ENCODE peak calls at places on chromosomes 1 and 21, in nine cellular contexts. E is HFF-Myc, V is OCI-LY7, B is body of pancreas, G is uterus, M is heart right ventricle, Q is foreskin fibroblast, C is NT2/D1, A is A673. F is an unnamed sample.

GRCh38 chr1:64811131-64811530 is 66.3 kb downstream of the RAVER2 start:
- DNase-seq in C (no peak), B (no peak), A (peak; percentile 66), G (no peak), E (no peak), M (no peak), V (no peak), Q (no peak), F (no peak)

GRCh38 chr21:18253809-18254208 is 9.2 kb downstream of the CHODL start:
- DNase-seq in C (no peak), B (no peak), M (no peak), Q (no peak), G (no peak), A (no peak), E (no peak), V (no peak), F (no peak)

GRCh38 chr1:115086176-115086830 is 3.0 kb downstream of the TSPAN2 start:
- DNase-seq in V (no peak), C (no peak), E (no peak), M (no peak), A (no peak), Q (no peak), B (no peak), G (no peak), F (no peak)

GRCh38 chr1:236502579-236502971 is 21.2 kb upstream of the LGALS8 start:
- DNase-seq in B (no peak), C (no peak), Q (peak; percentile 33), G (no peak), M (no peak), E (no peak), V (no peak), A (no peak), F (peak; percentile 37)

GRCh38 chr1:3000214-3000613 is 21.1 kb upstream of the ACTRT2 start:
- DNase-seq in G (no peak), Q (no peak), M (no peak), A (no peak), C (no peak), V (no peak), B (no peak), E (no peak), F (no peak)

GRCh38 chr1:244833734-244834595 is 1.5 kb upstream of the COX20 start:
- DNase-seq in V (peak; percentile 81), B (peak; percentile 75), G (peak; percentile 45), M (peak; percentile 45), C (no peak), Q (peak; percentile 41), A (peak; percentile 89), E (peak; percentile 47), F (peak; percentile 71)

GRCh38 chr1:20727746-20728316 is 4.7 kb downstream of the SH2D5 start:
- DNase-seq in G (no peak), B (no peak), A (peak; percentile 60), C (no peak), Q (no peak), V (peak; percentile 23), M (no peak), E (no peak), F (no peak)

GRCh38 chr1:209937996-209938959 is at the start of gene SYT14:
- DNase-seq in B (peak; percentile 36), V (no peak), C (peak; percentile 85), Q (peak; percentile 67), M (no peak), G (no peak), E (no peak), A (peak; percentile 91), F (no peak)

GRCh38 chr1:236887081-236887480 is 92.0 kb downstream of the MTR start:
- DNase-seq in B (no peak), M (no peak), V (no peak), Q (no peak), G (no peak), A (no peak), C (no peak), E (no peak), F (no peak)

GRCh38 chr1:197619008-197619640 is 156.2 kb downstream of the DENND1B start:
- DNase-seq in E (no peak), C (no peak), B (no peak), M (no peak), G (no peak), V (peak; percentile 51), A (peak; percentile 30), Q (no peak), F (no peak)

GRCh38 chr1:112172294-112172882 is 182.9 kb upstream of the KCND3 start:
- DNase-seq in M (no peak), C (peak; percentile 54), Q (peak; percentile 33), V (peak; percentile 7), B (peak; percentile 62), G (peak; percentile 28), E (peak; percentile 9), A (peak; percentile 64), F (peak; percentile 8)

GRCh38 chr1:180920702-180921101 is 8.0 kb downstream of the KIAA1614 start:
- DNase-seq in M (no peak), V (no peak), C (no peak), Q (no peak), E (no peak), A (no peak), G (no peak), B (no peak), F (no peak)

GRCh38 chr1:174659823-174660222 is 212.1 kb downstream of the GPR52 start:
- DNase-seq in C (no peak), G (no peak), M (no peak), B (no peak), A (no peak), V (no peak), E (no peak), Q (peak; percentile 24), F (no peak)

GRCh38 chr1:26721669-26722355 is 26.0 kb downstream of the ARID1A start:
- DNase-seq in B (no peak), Q (no peak), A (no peak), V (no peak), M (no peak), C (no peak), E (no peak), G (no peak), F (no peak)

GRCh38 chr1:26726784-26727183 is 31.0 kb downstream of the ARID1A start:
- DNase-seq in C (no peak), G (no peak), Q (no peak), E (no peak), A (no peak), V (no peak), M (no peak), B (no peak), F (no peak)

GRCh38 chr1:26724938-26725337 is 29.1 kb downstream of the ARID1A start:
- DNase-seq in C (peak; percentile 89), V (no peak), G (no peak), B (no peak), Q (no peak), M (no peak), E (no peak), A (peak; percentile 26), F (no peak)

GRCh38 chr1:26724118-26724517 is 28.3 kb downstream of the ARID1A start:
- DNase-seq in E (no peak), B (no peak), V (no peak), M (no peak), C (no peak), Q (no peak), A (no peak), G (no peak), F (no peak)

GRCh38 chr1:26723013-26723991 is 27.5 kb downstream of the ARID1A start:
- DNase-seq in V (peak; percentile 36), Q (peak; percentile 98), M (peak; percentile 74), A (peak; percentile 99), B (peak; percentile 94), G (peak; percentile 82), E (peak; percentile 98), C (peak; percentile 87), F (peak; percentile 98)
- H3K4me3 ChIP-seq in V (peak overlapping the region; percentile 34), Q (no peak overlapping the region), M (peak overlapping the region; percentile 25), A (peak overlapping the region; percentile 16), B (no peak overlapping the region), G (no peak overlapping the region), E (no peak overlapping the region), C (peak overlapping the region; percentile 16), F (no peak overlapping the region)

GRCh38 chr21:44353200-44353970 is at the start of gene TRPM2:
- DNase-seq in B (peak; percentile 35), G (peak; percentile 70), Q (peak; percentile 25), A (no peak), M (peak; percentile 64), V (peak; percentile 73), E (no peak), C (no peak), F (no peak)
- H3K4me3 ChIP-seq in B (no peak within 1 kb of the TSS), G (no peak within 1 kb of the TSS), Q (no peak within 1 kb of the TSS), A (no peak within 1 kb of the TSS), M (peak within 1 kb of the TSS; percentile 41), V (peak within 1 kb of the TSS; percentile 0), E (no peak within 1 kb of the TSS), C (no peak within 1 kb of the TSS), F (no peak within 1 kb of the TSS)

GRCh38 chr1:36159614-36160387 is 3.8 kb downstream of the MAP7D1 start:
- DNase-seq in M (no peak), Q (no peak), E (no peak), A (no peak), B (no peak), V (no peak), C (no peak), G (no peak), F (no peak)

GRCh38 chr1:36161656-36162531 is 5.9 kb downstream of the MAP7D1 start:
- DNase-seq in C (no peak), G (no peak), B (peak; percentile 48), V (peak; percentile 69), Q (no peak), M (no peak), A (no peak), E (no peak), F (no peak)

GRCh38 chr1:36162680-36163079 is 6.7 kb downstream of the MAP7D1 start:
- DNase-seq in M (no peak), A (no peak), G (no peak), V (no peak), Q (no peak), B (no peak), E (no peak), C (no peak), F (no peak)

GRCh38 chr1:36160388-36160948 is 4.5 kb downstream of the MAP7D1 start:
- DNase-seq in A (no peak), E (no peak), C (no peak), B (no peak), G (no peak), V (no peak), Q (no peak), M (no peak), F (no peak)

GRCh38 chr1:36160949-36161485 is 5.1 kb downstream of the MAP7D1 start:
- DNase-seq in G (peak; percentile 51), C (no peak), B (peak; percentile 37), E (no peak), Q (peak; percentile 75), A (peak; percentile 85), V (peak; percentile 79), M (peak; percentile 72), F (no peak)
- H3K4me3 ChIP-seq in G (peak overlapping the region; percentile 39), C (no peak overlapping the region), B (no peak overlapping the region), E (peak overlapping the region; percentile 52), Q (peak overlapping the region; percentile 48), A (peak overlapping the region; percentile 45), V (peak overlapping the region; percentile 65), M (peak overlapping the region; percentile 54), F (peak overlapping the region; percentile 38)

DNA sequence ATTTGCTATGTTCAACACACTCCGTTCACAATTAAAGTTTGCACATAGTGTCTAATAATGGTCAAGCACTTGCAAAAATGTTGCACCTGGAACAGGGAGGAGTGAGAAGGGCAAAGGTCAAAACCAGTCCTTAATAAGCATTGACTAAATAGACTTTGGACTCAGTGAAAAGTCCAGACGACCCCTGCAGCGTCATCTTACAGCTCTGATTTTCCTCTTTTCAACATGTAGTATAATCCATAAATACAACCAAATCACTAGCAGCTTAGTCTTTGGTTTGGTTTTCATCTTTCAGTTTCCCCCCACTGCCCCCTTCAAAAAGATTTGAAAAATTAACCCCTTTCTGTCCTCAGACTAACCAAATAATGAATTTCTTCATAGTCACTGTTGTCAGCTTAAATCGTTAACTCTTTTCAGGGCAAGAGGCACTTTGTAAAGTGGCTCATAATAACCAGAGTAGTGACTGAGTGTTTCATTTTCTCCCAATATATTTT is 290.3 kb downstream of the PTPRC start:
- DNase-seq in V (no peak), E (no peak), G (no peak), C (no peak), M (no peak), B (no peak), Q (no peak), A (no peak), F (no peak)
- H3K4me3 ChIP-seq in V (peak overlapping the region; percentile 67), E (no peak overlapping the region), G (no peak overlapping the region), C (no peak overlapping the region), M (peak overlapping the region; percentile 37), B (no peak overlapping the region), Q (no peak overlapping the region), A (peak overlapping the region; percentile 68), F (no peak overlapping the region)

F was measured in retinal pigment epithelial cell.